ENCODE peak calls at places on chromosomes 11 and 22, in eight cellular contexts. M, P, Y, B, W, C, L and A are unnamed samples.

GRCh38 chr22:38228873-38229740 is 27.3 kb downstream of the MAFF start:
- DNase-seq in B (no peak), M (no peak), C (no peak), Y (peak), L (peak), P (peak), W (no peak), A (peak)

GRCh38 chr11:57512646-57513445 is 2.7 kb downstream of the SLC43A1 start:
- DNase-seq in C (no peak), M (no peak), W (no peak), L (no peak), B (no peak), P (no peak), Y (no peak), A (no peak)

GRCh38 chr11:27013741-27014415 is 20.0 kb downstream of the FIBIN start:
- DNase-seq in L (no peak), Y (no peak), W (no peak), P (no peak), M (no peak), B (no peak), C (no peak), A (no peak)

GRCh38 chr22:50399751-50400331 is 56.7 kb downstream of the PPP6R2 start:
- DNase-seq in L (peak), Y (no peak), P (peak), W (no peak), B (no peak), M (peak), C (no peak), A (peak)

GRCh38 chr22:43207849-43208702 is 21.1 kb upstream of the TTLL12 start:
- DNase-seq in W (no peak), P (no peak), Y (no peak), M (no peak), C (no peak), L (no peak), B (no peak), A (no peak)

GRCh38 chr11:8317164-8317563 is 53.5 kb upstream of the LMO1 start:
- DNase-seq in Y (peak), P (no peak), L (no peak), C (no peak), W (no peak), B (no peak), M (no peak), A (no peak)

GRCh38 chr11:65225284-65226102 is 36.3 kb upstream of the POLA2 start:
- DNase-seq in P (peak), M (peak), L (peak), C (peak), W (no peak), Y (peak), B (peak), A (no peak)

GRCh38 chr11:2791139-2791520 is 91.3 kb upstream of the KCNQ1OT1 start:
- DNase-seq in P (no peak), Y (no peak), B (no peak), W (no peak), L (no peak), M (no peak), C (no peak), A (no peak)

GRCh38 chr11:118401880-118402590 is 629 bp downstream of the ATP5MG start:
- DNase-seq in B (no peak), M (no peak), L (peak), W (no peak), Y (peak), C (no peak), P (no peak), A (no peak)

GRCh38 chr11:12694182-12694531 is 19.9 kb downstream of the TEAD1 start:
- DNase-seq in L (no peak), M (no peak), P (no peak), W (no peak), B (no peak), Y (no peak), C (no peak), A (no peak)

GRCh38 chr11:65497141-65498041 is 1.5 kb upstream of the MALAT1 start:
- DNase-seq in M (peak), Y (peak), P (peak), L (peak), B (peak), C (peak), W (peak), A (peak)

GRCh38 chr11:65793144-65793581 is 6.3 kb downstream of the OVOL1 start:
- DNase-seq in C (no peak), L (no peak), B (no peak), W (no peak), Y (no peak), M (no peak), P (no peak), A (peak)

GRCh38 chr11:87840786-87841185 is 334.5 kb downstream of the RAB38 start:
- DNase-seq in Y (no peak), B (no peak), P (no peak), W (no peak), M (no peak), C (no peak), L (no peak), A (no peak)

GRCh38 chr22:41285820-41286638 is at the start of gene RANGAP1:
- DNase-seq in C (peak), W (peak), L (peak), M (peak), Y (peak), B (peak), P (peak), A (peak)

GRCh38 chr11:83641511-83641910 is 355.3 kb upstream of the CCDC90B start:
- DNase-seq in B (no peak), L (no peak), P (no peak), C (no peak), W (no peak), Y (no peak), M (no peak), A (no peak)

GRCh38 chr22:29700949-29701927 is 18.6 kb upstream of the CABP7 start:
- DNase-seq in M (no peak), L (peak), C (no peak), Y (peak), B (no peak), P (peak), W (no peak), A (peak)

GRCh38 chr11:8822476-8822875 is 88.5 kb upstream of the AKIP1 start:
- DNase-seq in Y (no peak), W (no peak), P (no peak), B (no peak), L (no peak), C (no peak), M (no peak), A (no peak)

GRCh38 chr11:3837793-3838192 is 3.0 kb downstream of the RHOG start:
- DNase-seq in P (no peak), L (peak), Y (no peak), M (no peak), W (no peak), C (no peak), B (no peak), A (no peak)

GRCh38 chr22:28817919-28818859 is 17.8 kb upstream of the XBP1 start:
- DNase-seq in M (no peak), Y (no peak), P (no peak), W (no peak), C (no peak), B (no peak), L (no peak), A (no peak)

GRCh38 chr11:118930152-118930712 is 4.5 kb upstream of the BCL9L start:
- DNase-seq in W (peak), B (peak), P (peak), Y (peak), M (peak), L (peak), C (peak), A (peak)

GRCh38 chr11:45062974-45063635 is 83.3 kb upstream of the PRDM11 start:
- DNase-seq in Y (no peak), P (no peak), C (no peak), W (no peak), M (no peak), B (no peak), L (no peak), A (no peak)

GRCh38 chr11:1759151-1759850 is 4.4 kb downstream of the CTSD start:
- DNase-seq in P (no peak), C (no peak), W (no peak), M (no peak), L (no peak), B (no peak), Y (no peak), A (no peak)

GRCh38 chr22:35363571-35364086 is 17.3 kb upstream of the HMOX1 start:
- DNase-seq in Y (no peak), B (no peak), M (no peak), P (no peak), L (no peak), W (no peak), C (no peak), A (no peak)

GRCh38 chr11:76661835-76662434 is 8.6 kb downstream of the LRRC32 start:
- DNase-seq in Y (no peak), P (no peak), C (no peak), L (no peak), W (no peak), B (no peak), M (no peak), A (no peak)

GRCh38 chr11:64759131-64759721 is 548 bp downstream of the PYGM start:
- DNase-seq in W (no peak), P (no peak), L (no peak), M (no peak), Y (no peak), C (no peak), B (no peak), A (no peak)

GRCh38 chr22:23504522-23504921 is 75.6 kb downstream of the IGLL1 start:
- DNase-seq in C (no peak), L (no peak), M (no peak), P (no peak), B (no peak), Y (no peak), W (no peak), A (no peak)